ENCODE peak calls at places on chromosome 16, in ten cellular contexts. C is prostate gland, E is GM12864, U is astrocyte of the spinal cord, M is left lung, T is Peyer's patch, N is NB4, Z is breast epithelium, S is colonic mucosa, I is mammary epithelial cell. V is an unnamed sample.

GRCh38 chr16:28910046-28911031 is 14.7 kb downstream of the RABEP2 start:
- DNase-seq in U (no peak), C (no peak), I (peak), T (peak), S (peak), M (no peak), Z (no peak), E (no peak), N (no peak), V (no peak)

GRCh38 chr16:77307764-77308561 is 108.8 kb downstream of the SYCE1L start:
- DNase-seq in Z (no peak), C (no peak), U (peak), I (peak), M (no peak), S (no peak), T (no peak), E (no peak), N (no peak), V (peak)

GRCh38 chr16:66269631-66270332 is 96.7 kb upstream of the CDH5 start:
- DNase-seq in M (no peak), I (no peak), E (no peak), U (no peak), S (no peak), N (no peak), T (peak), C (no peak), Z (no peak), V (no peak)

GRCh38 chr16:55386534-55387296 is 62.7 kb downstream of the IRX6 start:
- DNase-seq in S (no peak), N (no peak), I (peak), C (no peak), U (no peak), Z (no peak), M (no peak), E (no peak), T (no peak), V (no peak)

GRCh38 chr16:72991645-72992044 is 56.3 kb downstream of the ZFHX3 start:
- DNase-seq in U (no peak), T (peak), E (no peak), C (no peak), I (no peak), M (no peak), Z (no peak), S (no peak), N (no peak), V (no peak)

GRCh38 chr16:81612351-81613170 is 166.5 kb upstream of the PLCG2 start:
- DNase-seq in C (peak), N (no peak), I (no peak), U (no peak), T (no peak), Z (no peak), E (no peak), S (no peak), M (no peak), V (no peak)

GRCh38 chr16:12027091-12027490 is 50.6 kb downstream of the SNX29 start:
- DNase-seq in T (no peak), E (no peak), N (no peak), M (no peak), I (peak), U (no peak), Z (no peak), S (no peak), C (peak), V (no peak)

GRCh38 chr16:50653633-50654524 is 27.2 kb downstream of the SNX20 start:
- DNase-seq in Z (no peak), U (no peak), I (no peak), M (no peak), C (no peak), T (no peak), S (no peak), N (no peak), E (no peak), V (peak)

GRCh38 chr16:52499061-52499460 is 47.9 kb downstream of the TOX3 start:
- DNase-seq in Z (no peak), U (no peak), I (no peak), T (no peak), M (no peak), E (no peak), C (no peak), S (no peak), N (no peak), V (no peak)

GRCh38 chr16:51766739-51767138 is 615.7 kb upstream of the SALL1 start:
- DNase-seq in M (no peak), C (no peak), E (no peak), T (no peak), I (no peak), U (no peak), S (no peak), Z (no peak), N (peak), V (no peak)

GRCh38 chr16:58513874-58514273 is 1.4 kb upstream of the SETD6 start:
- DNase-seq in U (no peak), E (no peak), N (no peak), M (no peak), C (no peak), Z (no peak), T (no peak), S (no peak), I (no peak), V (peak)

GRCh38 chr16:50844840-50845239 is 103.0 kb downstream of the CYLD start:
- DNase-seq in C (no peak), M (no peak), Z (no peak), U (no peak), S (no peak), I (no peak), E (no peak), N (no peak), T (no peak), V (no peak)

GRCh38 chr16:10655415-10655977 is 39.2 kb downstream of the TEKT5 start:
- DNase-seq in S (no peak), M (no peak), I (peak), T (no peak), C (no peak), Z (no peak), U (no peak), E (no peak), N (peak), V (no peak)

GRCh38 chr16:88936913-88937666 is 39.9 kb downstream of the CBFA2T3 start:
- DNase-seq in M (no peak), E (no peak), I (no peak), Z (no peak), N (no peak), C (no peak), S (no peak), T (no peak), U (no peak), V (no peak)

GRCh38 chr16:88938119-88938932 is 38.7 kb downstream of the CBFA2T3 start:
- DNase-seq in S (no peak), E (no peak), U (no peak), Z (no peak), N (no peak), M (no peak), I (no peak), T (no peak), C (no peak), V (no peak)

GRCh38 chr16:88938933-88939813 is 37.8 kb downstream of the CBFA2T3 start:
- DNase-seq in Z (no peak), U (no peak), M (no peak), N (no peak), C (no peak), T (no peak), I (no peak), E (no peak), S (no peak), V (no peak)

GRCh38 chr16:88934066-88934667 is 42.8 kb downstream of the CBFA2T3 start:
- DNase-seq in N (no peak), I (no peak), S (no peak), Z (no peak), U (no peak), C (no peak), T (no peak), M (no peak), E (no peak), V (no peak)

GRCh38 chr16:88936008-88936912 is 40.7 kb downstream of the CBFA2T3 start:
- DNase-seq in I (no peak), E (no peak), N (peak), T (peak), M (peak), S (peak), U (no peak), Z (no peak), C (no peak), V (no peak)
- TF ChIP-seq CTCF in I (no peak), E (peak), N (no peak), T (peak), M (no peak), S (no peak), U (no peak), Z (no peak), C (no peak), V (no peak)

GRCh38 chr16:70416748-70417616 is 21.9 kb downstream of the ST3GAL2 start:
- DNase-seq in U (no peak), M (no peak), N (no peak), C (no peak), S (peak), T (peak), I (no peak), E (no peak), Z (no peak), V (no peak)

GRCh38 chr16:70419384-70420327 is 19.2 kb downstream of the ST3GAL2 start:
- DNase-seq in M (no peak), N (no peak), Z (no peak), T (no peak), C (no peak), I (no peak), E (no peak), S (no peak), U (no peak), V (no peak)

GRCh38 chr16:70417661-70418060 is 21.2 kb downstream of the ST3GAL2 start:
- DNase-seq in E (no peak), Z (no peak), N (no peak), S (no peak), C (no peak), U (no peak), M (no peak), I (no peak), T (no peak), V (no peak)

GRCh38 chr16:70418274-70418992 is 20.5 kb downstream of the ST3GAL2 start:
- DNase-seq in U (no peak), M (no peak), S (no peak), N (no peak), Z (no peak), C (no peak), I (no peak), E (no peak), T (no peak), V (no peak)

GRCh38 chr16:70418993-70419318 is 19.9 kb downstream of the ST3GAL2 start:
- DNase-seq in Z (no peak), N (no peak), C (no peak), U (no peak), T (no peak), I (no peak), S (no peak), E (no peak), M (no peak), V (no peak)
- H3K4me3 ChIP-seq in Z (no peak), N (no peak), C (no peak), U (no peak), T (no peak), I (no peak), S (no peak), E (no peak), M (no peak), V (no peak)

GRCh38 chr16:48121276-48121675 is 34.5 kb downstream of the ABCC12 start:
- DNase-seq in S (no peak), C (no peak), Z (no peak), N (no peak), M (no peak), U (no peak), T (no peak), E (no peak), I (no peak), V (no peak)

GRCh38 chr16:48114410-48114809 is 41.4 kb downstream of the ABCC12 start:
- DNase-seq in N (no peak), Z (no peak), T (no peak), U (no peak), E (no peak), S (no peak), I (no peak), M (no peak), C (no peak), V (no peak)

GRCh38 chr16:48115299-48115698 is 40.5 kb downstream of the ABCC12 start:
- DNase-seq in C (no peak), E (no peak), S (no peak), I (no peak), Z (no peak), M (no peak), U (no peak), T (no peak), N (no peak), V (no peak)

GRCh38 chr16:48118841-48119240 is 37.0 kb downstream of the ABCC12 start:
- DNase-seq in I (no peak), U (no peak), E (no peak), T (no peak), M (no peak), S (no peak), Z (no peak), N (no peak), C (no peak), V (no peak)

GRCh38 chr16:48117217-48118105 is 38.3 kb downstream of the ABCC12 start:
- DNase-seq in C (no peak), Z (no peak), U (peak), T (peak), E (no peak), N (peak), S (peak), I (no peak), M (no peak), V (no peak)
- TF ChIP-seq CTCF in C (peak), Z (no peak), U (peak), T (peak), E (peak), N (peak), S (peak), I (peak), M (peak), V (peak)

GRCh38 chr16:25030420-25031131 is 15.4 kb upstream of the ARHGAP17 start:
- DNase-seq in U (no peak), T (peak), I (no peak), C (no peak), E (no peak), N (no peak), S (no peak), M (no peak), Z (no peak), V (no peak)

GRCh38 chr16:25027781-25028180 is 12.6 kb upstream of the ARHGAP17 start:
- DNase-seq in M (no peak), E (no peak), Z (no peak), T (peak), S (no peak), C (no peak), U (no peak), N (no peak), I (no peak), V (no peak)

GRCh38 chr16:25024900-25025299 is 9.7 kb upstream of the ARHGAP17 start:
- DNase-seq in U (no peak), N (no peak), S (no peak), Z (no peak), T (no peak), M (no peak), C (no peak), I (no peak), E (no peak), V (no peak)

GRCh38 chr16:25026621-25027020 is 11.5 kb upstream of the ARHGAP17 start:
- DNase-seq in T (peak), I (peak), N (no peak), M (no peak), E (no peak), Z (no peak), U (no peak), C (no peak), S (no peak), V (no peak)

GRCh38 chr16:25027281-25027680 is 12.1 kb upstream of the ARHGAP17 start:
- DNase-seq in M (no peak), N (no peak), E (no peak), I (no peak), S (no peak), T (no peak), U (no peak), Z (no peak), C (no peak), V (no peak)
- H3K4me3 ChIP-seq in M (no peak), N (no peak), E (no peak), I (no peak), S (no peak), T (no peak), U (no peak), Z (no peak), C (no peak), V (no peak)